ENCODE peak calls at places on chromosomes 11 and 22, in four cellular contexts. S is heart left ventricle, O is upper lobe of right lung, Y is EH. F is an unnamed sample.

GRCh38 chr11:118290923-118291322 is 13.6 kb upstream of the CD3E start:
- DNase-seq in S (no peak), O (no peak), Y (no peak), F (peak; percentile 53)

GRCh38 chr22:24965822-24966626 is 13.5 kb downstream of the KIAA1671 start:
- DNase-seq in S (peak; percentile 54), O (peak; percentile 86), Y (no peak), F (no peak)

GRCh38 chr11:46026616-46027293 is 94.5 kb downstream of the PHF21A start:
- DNase-seq in S (no peak), O (no peak), Y (peak; percentile 80), F (no peak)

GRCh38 chr11:66625752-66626149 is 9.3 kb downstream of the RBM14 start:
- DNase-seq in S (no peak), O (no peak), Y (no peak), F (no peak)

GRCh38 chr11:70364745-70365535 is 33.4 kb upstream of the CTTN start:
- DNase-seq in S (no peak), O (no peak), Y (no peak), F (no peak)

GRCh38 chr11:56637500-56637899 is 4.7 kb downstream of the OR5AP2 start:
- DNase-seq in S (no peak), O (no peak), Y (no peak), F (no peak)

GRCh38 chr11:92141159-92141558 is 83.5 kb upstream of the FAT3 start:
- DNase-seq in S (no peak), O (no peak), Y (no peak), F (no peak)

GRCh38 chr22:27990879-27991278 is 71.8 kb upstream of the PITPNB start:
- DNase-seq in S (peak; percentile 85), O (no peak), Y (peak; percentile 10), F (no peak)

GRCh38 chr11:121535122-121535796 is 82.5 kb upstream of the SORL1-AS1 start:
- DNase-seq in S (no peak), O (no peak), Y (no peak), F (no peak)

GRCh38 chr22:46087816-46088277 is 62.5 kb upstream of the PPARA start:
- DNase-seq in S (peak; percentile 94), O (peak; percentile 84), Y (peak; percentile 94), F (no peak)

GRCh38 chr22:38941488-38941987 is 15.9 kb upstream of the APOBEC3A start:
- DNase-seq in S (no peak), O (peak; percentile 80), Y (no peak), F (peak; percentile 93)